ENCODE peak calls at places on chromosomes 11 and 22, in eight cellular contexts. One of them, this sample, is unnamed.

GRCh38 chr22:24230911-24231656 is 13.8 kb downstream of the GGT5 start:
- DNase-seq in gastrocnemius medialis: no peak
- DNase-seq in Panc1: no peak
- DNase-seq in cardiac muscle cell: no peak
- DNase-seq in uterus: no peak
- DNase-seq in pancreas: peak; percentile 87
- DNase-seq in colonic mucosa: peak; percentile 60
- DNase-seq in PC-3: no peak
- DNase-seq in this sample: no peak

GRCh38 chr22:25202290-25202921 is 2.7 kb downstream of the CRYBB3 start:
- DNase-seq in gastrocnemius medialis: peak; percentile 37
- DNase-seq in Panc1: peak; percentile 45
- DNase-seq in cardiac muscle cell: peak; percentile 68
- DNase-seq in uterus: peak; percentile 27
- DNase-seq in pancreas: no peak
- DNase-seq in colonic mucosa: peak; percentile 56
- DNase-seq in PC-3: peak; percentile 67
- DNase-seq in this sample: peak; percentile 62

GRCh38 chr22:50169774-50170341 is 673 bp upstream of the PANX2 start:
- DNase-seq in gastrocnemius medialis: no peak
- DNase-seq in Panc1: no peak
- DNase-seq in cardiac muscle cell: peak; percentile 39
- DNase-seq in uterus: no peak
- DNase-seq in pancreas: no peak
- DNase-seq in colonic mucosa: no peak
- DNase-seq in PC-3: peak; percentile 46
- DNase-seq in this sample: no peak

GRCh38 chr11:111837366-111837891 is 34.0 kb downstream of the ALG9 start:
- DNase-seq in gastrocnemius medialis: no peak
- DNase-seq in Panc1: no peak
- DNase-seq in cardiac muscle cell: no peak
- DNase-seq in uterus: no peak
- DNase-seq in pancreas: no peak
- DNase-seq in colonic mucosa: no peak
- DNase-seq in PC-3: no peak
- DNase-seq in this sample: no peak

GRCh38 chr22:21651521-21652009 is 9.5 kb downstream of the SDF2L1 start:
- DNase-seq in gastrocnemius medialis: no peak
- DNase-seq in Panc1: no peak
- DNase-seq in cardiac muscle cell: no peak
- DNase-seq in uterus: no peak
- DNase-seq in pancreas: no peak
- DNase-seq in colonic mucosa: no peak
- DNase-seq in PC-3: peak; percentile 9
- DNase-seq in this sample: no peak

GRCh38 chr11:103870821-103871309 is 165.6 kb upstream of the DDI1 start:
- DNase-seq in gastrocnemius medialis: peak; percentile 76
- DNase-seq in Panc1: no peak
- DNase-seq in cardiac muscle cell: no peak
- DNase-seq in uterus: peak; percentile 35
- DNase-seq in pancreas: no peak
- DNase-seq in colonic mucosa: peak; percentile 16
- DNase-seq in PC-3: no peak
- DNase-seq in this sample: peak; percentile 70

GRCh38 chr11:40219401-40219800 is 1240.1 kb downstream of the LRRC4C start:
- DNase-seq in gastrocnemius medialis: no peak
- DNase-seq in Panc1: no peak
- DNase-seq in cardiac muscle cell: no peak
- DNase-seq in uterus: no peak
- DNase-seq in pancreas: no peak
- DNase-seq in colonic mucosa: no peak
- DNase-seq in PC-3: no peak
- DNase-seq in this sample: no peak

GRCh38 chr11:114273071-114273470 is 23.1 kb upstream of the NNMT start:
- DNase-seq in gastrocnemius medialis: no peak
- DNase-seq in Panc1: no peak
- DNase-seq in cardiac muscle cell: no peak
- DNase-seq in uterus: no peak
- DNase-seq in pancreas: no peak
- DNase-seq in colonic mucosa: no peak
- DNase-seq in PC-3: no peak
- DNase-seq in this sample: no peak

GRCh38 chr11:104771782-104772181 is 126.5 kb downstream of the CASP12 start:
- DNase-seq in gastrocnemius medialis: no peak
- DNase-seq in Panc1: no peak
- DNase-seq in cardiac muscle cell: no peak
- DNase-seq in uterus: no peak
- DNase-seq in pancreas: no peak
- DNase-seq in colonic mucosa: no peak
- DNase-seq in PC-3: peak; percentile 85
- DNase-seq in this sample: no peak

GRCh38 chr11:65858354-65859133 is 564 bp upstream of the CFL1 start:
- DNase-seq in gastrocnemius medialis: no peak
- DNase-seq in Panc1: peak; percentile 89
- DNase-seq in cardiac muscle cell: no peak
- DNase-seq in uterus: no peak
- DNase-seq in pancreas: no peak
- DNase-seq in colonic mucosa: no peak
- DNase-seq in PC-3: peak; percentile 29
- DNase-seq in this sample: no peak
- H3K36me3 ChIP-seq in gastrocnemius medialis: no peaks in the 10 kb centered on the region
- H3K36me3 ChIP-seq in Panc1: peaks cover 27% of the 10 kb centered on the region
- H3K36me3 ChIP-seq in cardiac muscle cell: peaks cover 34% of the 10 kb centered on the region
- H3K36me3 ChIP-seq in uterus: no peaks in the 10 kb centered on the region
- H3K36me3 ChIP-seq in pancreas: peaks cover 15% of the 10 kb centered on the region
- H3K36me3 ChIP-seq in colonic mucosa: peaks cover 18% of the 10 kb centered on the region
- H3K36me3 ChIP-seq in PC-3: peaks cover 33% of the 10 kb centered on the region
- H3K36me3 ChIP-seq in this sample: peaks cover 48% of the 10 kb centered on the region

DNA sequence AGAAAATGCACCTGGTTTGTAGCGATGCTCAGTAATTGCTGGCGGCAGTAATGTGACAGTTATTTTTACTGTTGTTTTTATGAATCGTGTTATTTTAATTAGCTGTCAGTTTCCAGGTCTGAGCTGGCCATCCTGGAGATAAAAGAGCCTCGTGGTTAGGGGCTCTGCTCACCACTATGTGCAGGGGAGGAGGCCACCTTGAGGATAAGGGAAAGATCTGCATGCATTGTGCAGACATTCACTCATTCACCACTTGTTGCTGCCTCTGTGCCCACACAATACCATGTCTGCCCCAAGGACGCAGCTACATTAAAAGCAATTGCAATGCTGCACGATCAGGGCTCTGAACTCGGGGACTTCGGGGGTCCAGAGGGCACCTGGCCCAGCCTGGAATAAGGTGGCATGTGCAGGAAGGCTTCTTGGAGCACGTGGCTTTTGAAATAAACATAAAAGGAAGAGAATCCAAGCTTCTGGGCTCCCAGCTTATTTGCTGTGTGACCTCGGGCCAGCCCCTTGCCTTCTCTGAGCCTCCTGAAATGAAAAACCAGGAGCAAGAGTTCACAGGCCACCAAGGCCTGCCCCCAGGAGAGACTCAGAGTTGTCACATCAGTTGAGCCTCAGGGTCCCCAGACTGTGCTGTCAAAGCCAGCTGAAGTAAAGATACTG is 44.7 kb upstream of the SHISAL1 start:
- DNase-seq in gastrocnemius medialis: no peak
- DNase-seq in Panc1: no peak
- DNase-seq in cardiac muscle cell: no peak
- DNase-seq in uterus: peak; percentile 18
- DNase-seq in pancreas: peak; percentile 6
- DNase-seq in colonic mucosa: no peak
- DNase-seq in PC-3: no peak
- DNase-seq in this sample: no peak
- TF ChIP-seq CTCF in gastrocnemius medialis: no peak
- TF ChIP-seq CTCF in Panc1: no peak
- TF ChIP-seq CTCF in cardiac muscle cell: peak; percentile 32
- TF ChIP-seq CTCF in uterus: peak; percentile 13
- TF ChIP-seq CTCF in pancreas: no peak
- TF ChIP-seq CTCF in colonic mucosa: no peak
- TF ChIP-seq CTCF in PC-3: peak; percentile 26
- TF ChIP-seq CTCF in this sample: no peak

DNA sequence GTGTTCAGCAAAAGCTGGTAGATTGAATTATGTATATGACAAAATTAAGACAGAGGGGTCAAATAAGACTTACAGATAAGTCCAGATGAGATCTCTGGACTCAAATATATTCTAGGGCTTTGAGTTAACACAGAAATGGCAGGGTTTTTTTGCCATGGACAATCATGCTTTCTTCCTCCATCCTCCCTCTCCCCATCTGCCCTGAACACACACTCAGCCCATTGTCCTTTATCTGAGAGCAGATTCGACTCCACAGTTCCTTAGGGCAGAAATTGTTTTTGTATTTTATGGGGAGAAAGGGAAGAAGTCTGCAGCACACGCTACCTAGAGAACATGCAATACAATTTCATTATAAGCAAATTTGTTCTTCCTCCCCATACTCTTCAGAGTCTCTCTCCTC is 86.8 kb downstream of the SLC1A2 start:
- DNase-seq in gastrocnemius medialis: no peak
- DNase-seq in Panc1: no peak
- DNase-seq in cardiac muscle cell: no peak
- DNase-seq in uterus: no peak
- DNase-seq in pancreas: no peak
- DNase-seq in colonic mucosa: no peak
- DNase-seq in PC-3: no peak
- DNase-seq in this sample: no peak
- H3K27ac ChIP-seq in gastrocnemius medialis: no peak overlapping the region
- H3K27ac ChIP-seq in Panc1: no peak overlapping the region
- H3K27ac ChIP-seq in cardiac muscle cell: no peak overlapping the region
- H3K27ac ChIP-seq in uterus: no peak overlapping the region
- H3K27ac ChIP-seq in pancreas: no peak overlapping the region
- H3K27ac ChIP-seq in colonic mucosa: no peak overlapping the region
- H3K27ac ChIP-seq in PC-3: no peak overlapping the region
- H3K27ac ChIP-seq in this sample: no peak overlapping the region

DNA sequence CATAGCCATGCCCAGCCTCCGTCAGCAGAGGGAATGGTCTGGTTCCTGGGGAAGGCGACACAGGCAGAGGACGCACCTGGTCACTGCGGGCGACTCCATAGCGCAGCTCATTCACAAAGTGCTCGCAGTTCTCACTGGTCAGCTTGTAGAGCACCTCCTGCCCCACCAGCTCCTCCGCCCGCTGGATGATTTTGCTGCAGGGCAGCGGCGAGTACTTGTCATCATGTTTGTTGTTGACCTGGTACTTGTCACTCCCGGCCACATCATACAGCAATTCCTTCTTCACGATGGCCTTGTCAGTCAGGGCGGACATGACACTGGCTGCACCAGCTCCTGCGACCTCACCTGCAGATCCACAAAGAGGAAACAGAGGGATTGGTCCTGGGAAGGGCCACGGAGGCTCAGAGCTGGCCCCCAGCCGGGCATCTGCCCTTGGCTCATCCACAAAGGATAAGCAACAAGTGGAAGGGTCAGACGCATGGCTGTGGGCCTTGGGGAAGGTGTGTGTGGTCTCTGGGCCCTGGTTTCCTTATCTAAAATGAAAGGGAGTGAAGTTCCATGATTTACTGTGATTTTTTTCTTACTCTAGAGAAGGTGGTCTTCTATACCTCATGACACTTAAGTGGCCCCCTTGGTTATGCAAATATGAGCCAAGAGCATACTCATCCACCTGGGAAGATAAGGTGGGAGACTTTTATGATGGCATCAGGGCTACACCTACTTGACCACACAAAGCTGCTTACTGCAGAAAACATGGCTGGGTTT is 24.0 kb downstream of the PLAAT3 start:
- DNase-seq in gastrocnemius medialis: no peak
- DNase-seq in Panc1: no peak
- DNase-seq in cardiac muscle cell: no peak
- DNase-seq in uterus: no peak
- DNase-seq in pancreas: no peak
- DNase-seq in colonic mucosa: no peak
- DNase-seq in PC-3: no peak
- DNase-seq in this sample: no peak
- H3K36me3 ChIP-seq in gastrocnemius medialis: no peaks in the 10 kb centered on the region
- H3K36me3 ChIP-seq in Panc1: no peaks in the 10 kb centered on the region
- H3K36me3 ChIP-seq in cardiac muscle cell: no peaks in the 10 kb centered on the region
- H3K36me3 ChIP-seq in uterus: no peaks in the 10 kb centered on the region
- H3K36me3 ChIP-seq in pancreas: no peaks in the 10 kb centered on the region
- H3K36me3 ChIP-seq in colonic mucosa: no peaks in the 10 kb centered on the region
- H3K36me3 ChIP-seq in PC-3: peaks cover 8% of the 10 kb centered on the region
- H3K36me3 ChIP-seq in this sample: peaks cover 99% of the 10 kb centered on the region

GRCh38 chr22:35231585-35232084 is 25.7 kb upstream of the HMGXB4 start:
- DNase-seq in gastrocnemius medialis: no peak
- DNase-seq in Panc1: peak; percentile 47
- DNase-seq in cardiac muscle cell: peak; percentile 76
- DNase-seq in uterus: peak; percentile 22
- DNase-seq in pancreas: peak; percentile 82
- DNase-seq in colonic mucosa: peak; percentile 73
- DNase-seq in PC-3: peak; percentile 79
- DNase-seq in this sample: peak; percentile 6

GRCh38 chr22:35230417-35230816 is 26.9 kb upstream of the HMGXB4 start:
- DNase-seq in gastrocnemius medialis: no peak
- DNase-seq in Panc1: no peak
- DNase-seq in cardiac muscle cell: no peak
- DNase-seq in uterus: no peak
- DNase-seq in pancreas: no peak
- DNase-seq in colonic mucosa: no peak
- DNase-seq in PC-3: no peak
- DNase-seq in this sample: no peak

GRCh38 chr22:35227248-35227647 is 30.0 kb upstream of the HMGXB4 start:
- DNase-seq in gastrocnemius medialis: no peak
- DNase-seq in Panc1: no peak
- DNase-seq in cardiac muscle cell: no peak
- DNase-seq in uterus: no peak
- DNase-seq in pancreas: no peak
- DNase-seq in colonic mucosa: no peak
- DNase-seq in PC-3: no peak
- DNase-seq in this sample: no peak

GRCh38 chr22:35230839-35231584 is 26.3 kb upstream of the HMGXB4 start:
- DNase-seq in gastrocnemius medialis: no peak
- DNase-seq in Panc1: no peak
- DNase-seq in cardiac muscle cell: no peak
- DNase-seq in uterus: no peak
- DNase-seq in pancreas: no peak
- DNase-seq in colonic mucosa: peak; percentile 27
- DNase-seq in PC-3: peak; percentile 29
- DNase-seq in this sample: no peak

GRCh38 chr22:35229865-35230264 is 27.4 kb upstream of the HMGXB4 start:
- DNase-seq in gastrocnemius medialis: no peak
- DNase-seq in Panc1: no peak
- DNase-seq in cardiac muscle cell: no peak
- DNase-seq in uterus: no peak
- DNase-seq in pancreas: no peak
- DNase-seq in colonic mucosa: no peak
- DNase-seq in PC-3: no peak
- DNase-seq in this sample: no peak
- TF ChIP-seq CTCF in gastrocnemius medialis: no peak
- TF ChIP-seq CTCF in Panc1: no peak
- TF ChIP-seq CTCF in cardiac muscle cell: no peak
- TF ChIP-seq CTCF in uterus: no peak
- TF ChIP-seq CTCF in pancreas: no peak
- TF ChIP-seq CTCF in colonic mucosa: no peak
- TF ChIP-seq CTCF in PC-3: no peak
- TF ChIP-seq CTCF in this sample: no peak

GRCh38 chr11:35619030-35619753 is 932 bp downstream of the FJX1 start:
- DNase-seq in gastrocnemius medialis: peak; percentile 11
- DNase-seq in Panc1: no peak
- DNase-seq in cardiac muscle cell: peak; percentile 55
- DNase-seq in uterus: peak; percentile 29
- DNase-seq in pancreas: peak; percentile 84
- DNase-seq in colonic mucosa: peak; percentile 18
- DNase-seq in PC-3: peak; percentile 45
- DNase-seq in this sample: no peak
- H3K27ac ChIP-seq in gastrocnemius medialis: no peak overlapping the region
- H3K27ac ChIP-seq in Panc1: peak overlapping the region; percentile 85
- H3K27ac ChIP-seq in cardiac muscle cell: no peak overlapping the region
- H3K27ac ChIP-seq in uterus: peak overlapping the region; percentile 82
- H3K27ac ChIP-seq in pancreas: no peak overlapping the region
- H3K27ac ChIP-seq in colonic mucosa: no peak overlapping the region
- H3K27ac ChIP-seq in PC-3: peak overlapping the region; percentile 93
- H3K27ac ChIP-seq in this sample: peak overlapping the region; percentile 85

GRCh38 chr11:130128626-130129025 is 31.0 kb upstream of the ST14 start:
- DNase-seq in gastrocnemius medialis: no peak
- DNase-seq in Panc1: no peak
- DNase-seq in cardiac muscle cell: no peak
- DNase-seq in uterus: no peak
- DNase-seq in pancreas: no peak
- DNase-seq in colonic mucosa: no peak
- DNase-seq in PC-3: no peak
- DNase-seq in this sample: no peak
- H3K36me3 ChIP-seq in gastrocnemius medialis: no peaks in the 10 kb centered on the region
- H3K36me3 ChIP-seq in Panc1: peaks cover 46% of the 10 kb centered on the region
- H3K36me3 ChIP-seq in cardiac muscle cell: peaks cover 46% of the 10 kb centered on the region
- H3K36me3 ChIP-seq in uterus: no peaks in the 10 kb centered on the region
- H3K36me3 ChIP-seq in pancreas: peaks cover 42% of the 10 kb centered on the region
- H3K36me3 ChIP-seq in colonic mucosa: peaks cover 11% of the 10 kb centered on the region
- H3K36me3 ChIP-seq in PC-3: peaks cover 81% of the 10 kb centered on the region
- H3K36me3 ChIP-seq in this sample: no peaks in the 10 kb centered on the region

This sample was measured in tibial nerve.